ENCODE peak calls at places on chromosomes 6 and 20, in eight cellular contexts. B, P, C, K, T, A, H and M are unnamed samples.

GRCh38 chr20:34874094-34874654 is 1.5 kb upstream of the GGT7 start:
- DNase-seq in B (peak), P (peak), C (peak), K (peak), T (peak), A (peak), H (peak), M (peak)

GRCh38 chr6:46974786-46975185 is 53.0 kb upstream of the ADGRF5 start:
- DNase-seq in B (no peak), P (no peak), C (no peak), K (no peak), T (no peak), A (no peak), H (no peak), M (no peak)

GRCh38 chr6:29791786-29792122 is 35.9 kb upstream of the HLA-G start:
- DNase-seq in B (no peak), P (no peak), C (no peak), K (no peak), T (no peak), A (no peak), H (peak), M (no peak)

GRCh38 chr6:27138837-27139752 is 108.4 kb upstream of the PRSS16 start:
- DNase-seq in B (peak), P (no peak), C (no peak), K (peak), T (peak), A (peak), H (no peak), M (no peak)

GRCh38 chr6:53330137-53330536 is 18.6 kb downstream of the ELOVL5 start:
- DNase-seq in B (no peak), P (peak), C (no peak), K (no peak), T (no peak), A (no peak), H (no peak), M (no peak)

GRCh38 chr20:24379116-24379927 is 90.1 kb upstream of the SYNDIG1 start:
- DNase-seq in B (no peak), P (no peak), C (peak), K (no peak), T (no peak), A (no peak), H (no peak), M (no peak)

GRCh38 chr6:32785781-32786533 is 22.6 kb upstream of the HLA-DQB2 start:
- DNase-seq in B (peak), P (peak), C (peak), K (peak), T (peak), A (peak), H (peak), M (peak)

GRCh38 chr20:59082077-59082740 is 39.6 kb upstream of the PRELID3B start:
- DNase-seq in B (no peak), P (peak), C (no peak), K (no peak), T (no peak), A (no peak), H (no peak), M (no peak)